ENCODE peak calls at places on chromosomes 6 and 20, in six cellular contexts. M is IMR-90, D is A549, R is GM12878, Z is HepG2, C is K562. W is an unnamed sample.
A peak's percentile ranks its signal among the peaks of the same experiment; 100 is the strongest.

GRCh38 chr6:105600342-105601293 is 197.7 kb upstream of the PREP start:
- DNase-seq in C (no peak), R (no peak), Z (no peak), D (peak; percentile 95), M (peak; percentile 91), W (no peak)

GRCh38 chr6:49847014-49847413 is 19.3 kb downstream of the CRISP1 start:
- DNase-seq in Z (no peak), C (no peak), R (no peak), M (no peak), D (no peak), W (no peak)

GRCh38 chr6:111804627-111805235 is 68.5 kb downstream of the FYN start:
- DNase-seq in M (peak; percentile 74), R (peak; percentile 84), Z (no peak), D (no peak), C (peak; percentile 69), W (no peak)

GRCh38 chr6:132052096-132052495 is 100.9 kb upstream of the CCN2 start:
- DNase-seq in C (no peak), R (no peak), Z (no peak), D (no peak), M (no peak), W (no peak)

GRCh38 chr20:50224553-50225255 is 34.1 kb downstream of the CEBPB start:
- DNase-seq in C (peak; percentile 31), M (peak; percentile 97), D (no peak), R (no peak), Z (no peak), W (peak; percentile 45)

GRCh38 chr6:150685860-150686259 is 86.2 kb downstream of the PLEKHG1 start:
- DNase-seq in C (peak; percentile 86), Z (peak; percentile 23), M (peak; percentile 1), R (peak; percentile 11), D (peak; percentile 28), W (peak; percentile 77)

GRCh38 chr6:30682181-30683117 is 4.0 kb downstream of the PPP1R18 start:
- DNase-seq in Z (peak; percentile 50), M (peak; percentile 95), R (peak; percentile 70), D (peak; percentile 55), C (peak; percentile 76), W (no peak)

GRCh38 chr6:24391208-24391607 is 11.5 kb upstream of the MRS2 start:
- DNase-seq in Z (no peak), R (no peak), M (no peak), D (no peak), C (no peak), W (no peak)

GRCh38 chr6:150599199-150600002 is at the start of gene PLEKHG1:
- DNase-seq in C (peak; percentile 32), Z (no peak), M (no peak), D (peak; percentile 19), R (no peak), W (peak; percentile 88)

GRCh38 chr6:110878751-110879539 is 4.4 kb downstream of the AMD1 start:
- DNase-seq in Z (no peak), M (peak; percentile 59), D (peak; percentile 48), R (no peak), C (peak; percentile 33), W (peak; percentile 43)

GRCh38 chr6:123053602-123054225 is 57.7 kb downstream of the CLVS2 start:
- DNase-seq in R (no peak), M (no peak), C (no peak), D (no peak), Z (no peak), W (no peak)

GRCh38 chr6:109466212-109466923 is 10.8 kb upstream of the MICAL1 start:
- DNase-seq in M (no peak), D (no peak), C (no peak), R (no peak), Z (no peak), W (no peak)

GRCh38 chr6:38024908-38025307 is 205.4 kb downstream of the ZFAND3 start:
- DNase-seq in M (peak; percentile 52), R (no peak), C (no peak), Z (no peak), D (no peak), W (no peak)

GRCh38 chr6:138920906-138921305 is 67.1 kb downstream of the REPS1 start:
- DNase-seq in Z (no peak), D (no peak), R (no peak), M (no peak), C (no peak), W (no peak)

GRCh38 chr6:170110201-170111140 is 180.4 kb downstream of the DLL1 start:
- DNase-seq in Z (no peak), C (no peak), M (no peak), D (no peak), R (no peak), W (no peak)
- TF ChIP-seq BHLHE40 in Z (no peak), C (no peak), M (no peak), D (no peak), R (no peak), W (no peak)

GRCh38 chr20:3900187-3900604 is 11.0 kb downstream of the PANK2 start:
- DNase-seq in D (no peak), C (no peak), R (no peak), M (no peak), Z (no peak), W (no peak)

GRCh38 chr20:3898639-3899038 is 9.5 kb downstream of the PANK2 start:
- DNase-seq in D (no peak), Z (no peak), M (no peak), C (no peak), R (no peak), W (no peak)

GRCh38 chr20:3896853-3897252 is 7.7 kb downstream of the PANK2 start:
- DNase-seq in Z (no peak), C (no peak), M (no peak), R (no peak), D (no peak), W (no peak)

GRCh38 chr20:3894796-3895195 is 5.6 kb downstream of the PANK2 start:
- DNase-seq in R (no peak), D (no peak), C (no peak), M (no peak), Z (no peak), W (no peak)

GRCh38 chr20:3896302-3896701 is 7.1 kb downstream of the PANK2 start:
- DNase-seq in D (no peak), C (no peak), M (peak; percentile 43), R (no peak), Z (no peak), W (no peak)
- TF ChIP-seq BHLHE40 in D (no peak), C (no peak), M (no peak), R (no peak), Z (no peak), W (no peak)

GRCh38 chr6:124949706-124950105 is 12.5 kb upstream of the RNF217 start:
- DNase-seq in Z (no peak), R (no peak), D (no peak), M (no peak), C (no peak), W (no peak)
- TF ChIP-seq BHLHE40 in Z (no peak), R (no peak), D (no peak), M (no peak), C (no peak), W (no peak)

DNA sequence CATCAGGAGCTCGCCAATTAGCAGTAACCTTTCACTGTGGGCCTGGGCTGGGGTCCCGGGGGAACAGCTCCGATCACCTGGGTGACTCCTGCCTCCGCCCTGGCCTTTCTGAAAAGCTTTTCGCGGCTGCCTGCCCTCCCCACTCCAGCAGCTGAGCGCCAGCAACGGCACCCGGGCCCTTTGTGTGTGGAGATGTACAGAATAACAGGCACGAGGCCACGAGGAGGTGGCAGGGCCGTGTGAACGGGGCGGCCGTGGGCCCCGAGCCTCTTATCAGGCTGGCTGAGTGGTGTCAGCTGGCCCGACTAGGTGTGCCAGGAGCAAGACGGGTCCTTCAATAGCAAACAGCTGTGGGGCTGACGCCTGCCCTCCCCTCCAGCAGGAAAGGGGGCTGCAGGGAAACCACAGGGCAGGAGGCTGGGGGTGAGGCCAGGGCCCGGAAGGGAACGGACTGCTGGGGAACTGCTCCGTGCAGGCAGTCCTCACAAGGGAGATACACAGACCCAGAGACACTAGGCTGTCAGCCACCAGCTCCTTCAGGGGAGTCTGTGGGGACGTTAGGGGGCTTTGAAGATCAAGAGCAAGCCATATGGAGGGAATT is 56.7 kb downstream of the NOL4L start:
- DNase-seq in Z (no peak), M (no peak), R (no peak), D (no peak), C (no peak), W (no peak)
- TF ChIP-seq BHLHE40 in Z (no peak), M (no peak), R (no peak), D (no peak), C (no peak), W (no peak)

GRCh38 chr6:56004421-56004820 is 129.0 kb upstream of the BMP5 start:
- DNase-seq in Z (no peak), M (peak; percentile 5), D (no peak), R (no peak), C (no peak), W (no peak)

GRCh38 chr6:56009620-56010019 is 134.2 kb upstream of the BMP5 start:
- DNase-seq in D (no peak), Z (no peak), C (no peak), R (no peak), M (no peak), W (no peak)
- TF ChIP-seq BHLHE40 in D (no peak), Z (no peak), C (no peak), R (no peak), M (no peak), W (no peak)

GRCh38 chr6:35056952-35057351 is 84.2 kb downstream of the TCP11 start:
- DNase-seq in C (no peak), R (no peak), M (no peak), D (no peak), Z (no peak), W (no peak)
- TF ChIP-seq BHLHE40 in C (no peak), R (no peak), M (no peak), D (no peak), Z (no peak), W (no peak)